ENCODE peak calls at places on chromosomes 16 and 17, in six cellular contexts. J is GM23248, S is neural progenitor cell, P is GM23338, E is PC-3, W is SK-N-SH. B is an unnamed sample.
A peak's percentile ranks its signal among the peaks of the same experiment; 100 is the strongest.

GRCh38 chr16:60651351-60651750 is 1384.9 kb downstream of the CDH8 start:
- DNase-seq in J (no peak), S (no peak), P (no peak), E (no peak), W (no peak), B (no peak)

GRCh38 chr16:66878067-66878466 is 2.2 kb upstream of the PDP2 start:
- DNase-seq in J (peak; percentile 46), S (no peak), P (no peak), E (no peak), W (no peak), B (peak; percentile 95)

GRCh38 chr16:11175850-11176341 is 80.1 kb downstream of the SOCS1 start:
- DNase-seq in J (no peak), S (no peak), P (no peak), E (no peak), W (no peak), B (no peak)

GRCh38 chr16:30185683-30186421 is 2.5 kb downstream of the CORO1A start:
- DNase-seq in J (no peak), S (no peak), P (peak; percentile 26), E (no peak), W (peak; percentile 30), B (peak; percentile 78)

GRCh38 chr16:27193300-27193990 is 9.9 kb upstream of the KDM8 start:
- DNase-seq in J (peak; percentile 20), S (no peak), P (no peak), E (no peak), W (no peak), B (no peak)

GRCh38 chr16:10514369-10515055 is 65.9 kb downstream of the EMP2 start:
- DNase-seq in J (peak; percentile 76), S (peak; percentile 59), P (peak; percentile 79), E (peak; percentile 69), W (peak; percentile 62), B (peak; percentile 75)

GRCh38 chr17:70767102-70767701 is 597.9 kb downstream of the KCNJ2 start:
- DNase-seq in J (peak; percentile 61), S (peak; percentile 53), P (peak; percentile 60), E (peak; percentile 57), W (peak; percentile 60), B (peak; percentile 49)

GRCh38 chr17:82936768-82937171 is 96.9 kb upstream of the ZNF750 start:
- DNase-seq in J (no peak), S (no peak), P (no peak), E (no peak), W (no peak), B (no peak)

GRCh38 chr17:2122641-2123302 is 67.9 kb downstream of the HIC1 start:
- DNase-seq in J (peak; percentile 14), S (peak; percentile 50), P (peak; percentile 25), E (no peak), W (peak; percentile 56), B (no peak)

GRCh38 chr17:45277216-45277849 is 15.4 kb upstream of the SPATA32 start:
- DNase-seq in J (peak; percentile 92), S (peak; percentile 94), P (peak; percentile 98), E (peak; percentile 97), W (peak; percentile 67), B (peak; percentile 89)

GRCh38 chr17:45274033-45274432 is 12.1 kb upstream of the SPATA32 start:
- DNase-seq in J (no peak), S (no peak), P (no peak), E (no peak), W (no peak), B (no peak)

GRCh38 chr17:45276031-45276430 is 14.1 kb upstream of the SPATA32 start:
- DNase-seq in J (no peak), S (no peak), P (no peak), E (no peak), W (no peak), B (no peak)

GRCh38 chr17:45279898-45280297 is 18.0 kb upstream of the SPATA32 start:
- DNase-seq in J (no peak), S (no peak), P (no peak), E (no peak), W (no peak), B (no peak)

DNA sequence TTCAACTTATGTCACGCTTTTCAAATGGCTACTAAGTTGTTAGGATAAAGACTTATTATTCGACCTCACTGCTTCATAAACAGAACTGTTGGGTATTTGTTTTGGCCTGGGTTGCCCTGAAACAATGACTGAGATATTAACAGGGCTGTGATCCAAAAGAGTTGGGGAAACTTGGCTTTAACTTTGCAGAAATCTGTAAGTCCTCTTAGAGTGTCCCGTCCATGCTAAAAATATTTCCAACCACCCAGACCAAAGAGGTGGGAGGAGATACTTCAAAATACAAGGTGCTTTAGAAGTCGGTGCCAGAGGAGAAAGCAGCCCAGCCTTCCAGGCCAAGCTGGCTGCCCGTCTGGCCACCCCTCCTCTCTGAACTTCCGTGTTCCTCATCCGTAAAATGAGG is 16.1 kb upstream of the SPATA32 start:
- DNase-seq in J (peak; percentile 43), S (no peak), P (no peak), E (no peak), W (no peak), B (no peak)
- H3F3A ChIP-seq in J (peaks cover 15% of the 10 kb centered on the region), S (no peaks in the 10 kb centered on the region), P (peaks cover 7% of the 10 kb centered on the region), E (no peaks in the 10 kb centered on the region), W (peaks cover 34% of the 10 kb centered on the region), B (peaks cover 7% of the 10 kb centered on the region)

DNA sequence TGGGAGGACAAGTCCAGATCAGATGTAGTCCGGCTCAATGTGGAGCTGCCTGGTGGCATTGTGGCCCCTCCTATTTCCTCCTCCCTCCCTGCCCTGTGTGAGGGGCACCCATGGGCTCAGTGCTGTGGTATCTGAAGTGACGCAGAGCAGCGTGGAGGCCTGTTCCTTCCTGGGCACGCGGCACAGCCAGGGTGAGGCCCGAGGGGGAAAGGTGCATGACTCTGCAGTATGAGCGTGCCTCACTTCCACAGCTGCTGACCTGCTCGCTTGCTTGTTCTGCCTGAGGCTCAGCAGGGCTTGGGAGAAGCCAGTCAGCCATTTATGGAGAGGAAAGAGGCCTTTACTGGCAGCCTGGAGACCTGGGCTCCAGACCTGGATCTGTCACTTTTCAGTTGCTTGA is 11.7 kb downstream of the TMEM238L start:
- DNase-seq in J (no peak), S (no peak), P (no peak), E (no peak), W (no peak), B (no peak)
- H2AFZ ChIP-seq in J (no peak overlapping the region), S (no peak overlapping the region), P (peak overlapping the region; percentile 28), E (no peak overlapping the region), W (no peak overlapping the region), B (no peak overlapping the region)

GRCh38 chr16:424033-424622 is 1.3 kb upstream of the RAB11FIP3 start:
- DNase-seq in J (peak; percentile 99), S (peak; percentile 12), P (no peak), E (peak; percentile 76), W (no peak), B (no peak)
- TF ChIP-seq EZH2phosphoT487 in J (no peak), S (no peak), P (no peak), E (no peak), W (no peak), B (no peak)

DNA sequence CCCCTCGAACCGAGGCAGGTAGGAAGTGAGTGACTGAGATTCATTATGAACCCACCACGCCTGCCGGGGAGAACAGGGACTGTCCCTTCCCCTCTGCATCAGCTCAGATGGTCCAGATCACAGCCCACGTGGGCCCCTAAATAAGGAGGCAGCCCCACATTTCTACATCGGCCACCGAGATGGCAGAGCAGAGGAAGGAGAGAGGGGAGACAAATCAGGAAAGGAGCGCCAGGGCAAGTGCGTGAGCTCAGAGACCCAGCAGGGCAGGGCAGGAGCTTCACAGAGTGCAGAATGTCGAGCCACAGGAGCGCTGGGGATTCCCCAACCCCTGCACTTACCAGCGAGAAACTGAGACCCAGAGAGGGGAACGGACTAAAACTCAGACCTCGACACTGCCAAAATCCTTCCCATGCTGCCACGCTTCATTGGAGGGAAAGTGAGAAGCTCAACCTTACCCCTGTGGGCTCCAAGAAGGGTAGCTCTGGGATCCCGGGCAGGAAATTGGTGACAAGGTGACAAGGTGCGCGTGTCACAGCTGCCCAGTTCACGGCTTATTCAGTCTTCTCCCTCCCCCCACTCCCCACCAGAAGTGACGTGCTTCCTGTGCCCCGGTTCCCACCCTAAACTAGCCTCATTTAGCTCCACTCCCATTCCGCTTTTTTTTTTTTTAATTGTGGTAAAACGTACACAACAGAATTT is at the start of gene ICAM2:
- DNase-seq in J (no peak), S (no peak), P (peak; percentile 16), E (no peak), W (no peak), B (peak; percentile 90)
- H3F3A ChIP-seq in J (no peaks in the 10 kb centered on the region), S (no peaks in the 10 kb centered on the region), P (no peaks in the 10 kb centered on the region), E (no peaks in the 10 kb centered on the region), W (peaks cover 4% of the 10 kb centered on the region), B (peaks cover 58% of the 10 kb centered on the region)

DNA sequence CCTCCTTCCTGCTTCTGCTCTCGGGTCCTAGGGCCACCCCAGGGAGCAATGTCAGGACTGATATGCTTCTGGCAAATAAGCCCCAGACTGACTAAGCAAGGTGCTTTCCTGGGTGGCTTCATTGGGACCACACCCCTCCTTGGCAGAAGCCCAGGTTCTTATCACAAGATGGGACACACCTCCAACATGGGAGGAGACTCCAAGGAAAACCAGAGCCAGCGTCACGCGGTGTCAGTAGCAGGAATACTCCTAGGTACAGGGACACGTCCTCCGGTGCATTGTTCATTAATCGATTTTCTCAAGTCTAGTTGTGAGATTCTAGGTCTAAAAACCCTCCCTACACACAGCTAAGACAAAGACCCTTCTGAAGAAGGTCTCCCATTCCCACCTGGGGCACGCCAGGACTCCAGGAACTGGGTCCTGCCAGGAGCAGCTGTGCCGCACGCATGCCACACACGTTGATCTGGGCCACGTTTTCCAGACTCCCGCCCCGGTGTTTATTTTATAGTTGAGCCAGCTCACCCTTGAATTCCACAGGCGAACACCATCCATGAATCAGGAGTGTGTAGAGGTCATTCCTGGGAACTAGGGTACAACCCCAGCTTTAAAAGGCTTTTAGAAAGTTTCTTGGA is 30.8 kb downstream of the FA2H start:
- DNase-seq in J (peak; percentile 50), S (no peak), P (no peak), E (peak; percentile 95), W (no peak), B (no peak)
- H2AFZ ChIP-seq in J (no peak overlapping the region), S (peak overlapping the region; percentile 58), P (no peak overlapping the region), E (peak overlapping the region; percentile 51), W (no peak overlapping the region), B (no peak overlapping the region)